ENCODE peak calls at places on chromosomes 16 and 17, in six cellular contexts. N is transverse colon, U is MCF 10A, B is GM13977, H is mesothelial cell of epicardium, W is sigmoid colon. A is an unnamed sample.

GRCh38 chr17:32709562-32709961 is 167.4 kb downstream of the MYO1D start:
- DNase-seq in N (no peak), U (no peak), B (no peak), H (no peak), W (no peak), A (no peak)

GRCh38 chr17:4739122-4740024 is at the start of the genes CXCL16 and ZMYND15:
- DNase-seq in N (peak), U (peak), B (peak), H (peak), W (peak), A (peak)

GRCh38 chr17:32111141-32111771 is 31.0 kb upstream of the RHOT1 start:
- DNase-seq in N (peak), U (peak), B (no peak), H (peak), W (peak), A (no peak)

GRCh38 chr17:69057280-69057679 is 3.4 kb downstream of the ABCA9 start:
- DNase-seq in N (no peak), U (no peak), B (no peak), H (no peak), W (no peak), A (no peak)

GRCh38 chr17:57747221-57748017 is 2.3 kb upstream of the CCDC182 start:
- DNase-seq in N (peak), U (peak), B (peak), H (no peak), W (no peak), A (peak)

GRCh38 chr17:15896277-15896676 is 48.7 kb upstream of the ADORA2B start:
- DNase-seq in N (no peak), U (no peak), B (no peak), H (no peak), W (no peak), A (no peak)

GRCh38 chr17:82949361-82949760 is 109.5 kb upstream of the ZNF750 start:
- DNase-seq in N (no peak), U (no peak), B (no peak), H (no peak), W (peak), A (no peak)

GRCh38 chr16:2470603-2471015 is 488 bp upstream of the NTN3 start:
- DNase-seq in N (no peak), U (peak), B (no peak), H (no peak), W (no peak), A (no peak)

GRCh38 chr17:66583112-66583748 is 251.7 kb upstream of the CACNG5 start:
- DNase-seq in N (no peak), U (no peak), B (no peak), H (no peak), W (no peak), A (no peak)

GRCh38 chr17:33964344-33964979 is 290.6 kb upstream of the CCL2 start:
- DNase-seq in N (peak), U (no peak), B (peak), H (no peak), W (no peak), A (no peak)

GRCh38 chr17:79980246-79981043 is 55.2 kb downstream of the TBC1D16 start:
- DNase-seq in N (no peak), U (no peak), B (no peak), H (no peak), W (peak), A (no peak)

GRCh38 chr17:72640415-72641165 is 451.9 kb downstream of the SLC39A11 start:
- DNase-seq in N (peak), U (no peak), B (no peak), H (no peak), W (no peak), A (no peak)

GRCh38 chr17:77822302-77823030 is 136.0 kb upstream of the TNRC6C start:
- DNase-seq in N (peak), U (no peak), B (no peak), H (no peak), W (no peak), A (no peak)

GRCh38 chr17:16945141-16945493 is 26.8 kb downstream of the TNFRSF13B start:
- DNase-seq in N (no peak), U (no peak), B (no peak), H (no peak), W (peak), A (no peak)

GRCh38 chr17:61504697-61505096 is 52.5 kb downstream of the TBX4 start:
- DNase-seq in N (no peak), U (peak), B (no peak), H (no peak), W (no peak), A (no peak)

GRCh38 chr17:77526728-77527355 is 386.1 kb downstream of the SEC14L1 start:
- DNase-seq in N (no peak), U (no peak), B (no peak), H (no peak), W (no peak), A (no peak)

GRCh38 chr17:65896889-65897288 is 295.0 kb downstream of the CEP112 start:
- DNase-seq in N (no peak), U (no peak), B (no peak), H (no peak), W (no peak), A (no peak)

GRCh38 chr16:31351246-31351936 is 3.6 kb upstream of the ITGAX start:
- DNase-seq in N (no peak), U (no peak), B (no peak), H (no peak), W (no peak), A (no peak)

GRCh38 chr16:81891734-81892364 is 112.8 kb downstream of the PLCG2 start:
- DNase-seq in N (no peak), U (no peak), B (no peak), H (no peak), W (peak), A (no peak)

GRCh38 chr17:82772026-82772425 is 20.2 kb downstream of the TBCD start:
- DNase-seq in N (peak), U (peak), B (no peak), H (no peak), W (no peak), A (no peak)

GRCh38 chr16:67534420-67534819 is 5.8 kb downstream of the RIPOR1 start:
- DNase-seq in N (no peak), U (no peak), B (no peak), H (no peak), W (no peak), A (no peak)

GRCh38 chr17:77441130-77441920 is 300.6 kb downstream of the SEC14L1 start:
- DNase-seq in N (peak), U (no peak), B (peak), H (no peak), W (no peak), A (no peak)

GRCh38 chr16:353404-354285 is 1.1 kb upstream of the AXIN1 start:
- DNase-seq in N (no peak), U (peak), B (no peak), H (no peak), W (peak), A (no peak)

GRCh38 chr17:55273579-55274370 is 9.0 kb downstream of the HLF start:
- DNase-seq in N (peak), U (peak), B (no peak), H (no peak), W (peak), A (no peak)

DNA sequence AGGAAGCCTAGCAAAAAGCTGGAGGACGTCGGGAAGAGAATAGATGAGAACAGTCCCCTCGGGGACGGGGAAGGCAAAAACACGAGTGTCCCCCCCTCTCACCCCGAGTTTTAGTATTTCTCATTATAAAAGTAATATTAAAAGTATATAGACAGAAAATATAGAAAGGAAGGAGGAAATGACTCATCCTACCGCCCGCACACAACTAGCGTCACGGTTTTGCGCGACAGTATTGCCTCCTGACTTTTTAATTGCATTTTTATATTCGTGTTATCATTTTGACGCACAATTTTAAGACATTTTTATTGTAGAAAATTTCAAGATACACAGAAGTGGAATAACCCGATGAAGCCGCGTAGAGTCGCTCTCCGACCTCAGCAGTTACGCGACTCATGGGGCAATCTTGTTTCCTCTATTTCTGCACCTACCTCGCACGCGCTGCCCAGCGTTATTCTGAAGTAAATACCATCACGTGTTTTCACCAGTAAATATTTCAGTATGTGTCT is 652 bp upstream of the SLC25A19 start:
- DNase-seq in N (peak), U (peak), B (no peak), H (no peak), W (peak), A (no peak)
- TF ChIP-seq CTCF in N (peak), U (no peak), B (peak), H (no peak), W (no peak), A (no peak)

GRCh38 chr17:80992948-80993624 is 1.4 kb downstream of the CHMP6 start:
- DNase-seq in N (no peak), U (no peak), B (peak), H (no peak), W (no peak), A (peak)

GRCh38 chr17:80990921-80991644 is 558 bp upstream of the CHMP6 start:
- DNase-seq in N (no peak), U (no peak), B (peak), H (no peak), W (no peak), A (no peak)

GRCh38 chr17:80989586-80989913 is 2.1 kb upstream of the CHMP6 start:
- DNase-seq in N (no peak), U (no peak), B (peak), H (no peak), W (no peak), A (no peak)

GRCh38 chr17:80992077-80992947 is 671 bp downstream of the CHMP6 start:
- DNase-seq in N (peak), U (no peak), B (peak), H (no peak), W (no peak), A (no peak)

GRCh38 chr17:80991645-80992076 is at the start of gene CHMP6:
- DNase-seq in N (peak), U (peak), B (peak), H (peak), W (peak), A (peak)
- TF ChIP-seq CTCF in N (no peak), U (no peak), B (no peak), H (no peak), W (no peak), A (peak)

GRCh38 chr16:27168790-27169189 is 34.5 kb upstream of the KDM8 start:
- DNase-seq in N (no peak), U (no peak), B (no peak), H (no peak), W (no peak), A (no peak)
- TF ChIP-seq CTCF in N (no peak), U (no peak), B (no peak), H (no peak), W (no peak), A (no peak)

DNA sequence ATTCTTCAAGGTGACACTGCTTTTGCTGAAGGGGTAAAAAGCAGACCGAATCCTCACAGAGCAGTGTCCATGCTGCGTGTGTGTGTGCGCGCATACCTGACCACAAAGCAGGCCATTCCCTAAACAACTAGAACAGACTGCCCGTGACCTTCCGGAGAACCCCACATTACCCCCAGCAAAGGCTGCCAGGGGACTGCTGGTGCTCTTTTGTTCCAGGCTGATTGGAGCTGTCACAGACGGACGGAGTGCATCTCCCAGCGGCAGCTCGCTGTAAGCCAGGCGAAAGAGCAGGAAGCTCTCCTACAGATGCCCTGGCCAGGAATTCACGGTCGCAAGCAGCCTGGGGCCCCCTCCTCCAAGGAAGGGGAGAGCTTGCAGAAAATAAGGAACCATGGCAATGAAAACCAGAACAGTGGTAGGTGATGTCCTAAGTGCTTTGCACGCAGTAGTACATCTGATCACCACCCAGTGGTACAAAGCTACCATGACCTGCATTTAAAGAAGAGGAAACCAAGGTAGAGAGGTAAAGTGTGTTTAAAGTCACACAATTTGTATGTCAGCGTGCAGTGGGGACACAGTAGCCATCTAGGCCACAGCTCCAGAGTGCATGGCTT is 153.4 kb upstream of the DYNLRB2 start:
- DNase-seq in N (no peak), U (no peak), B (no peak), H (no peak), W (no peak), A (no peak)
- TF ChIP-seq CTCF in N (no peak), U (no peak), B (no peak), H (no peak), W (no peak), A (no peak)

GRCh38 chr16:74774223-74775139 is at the start of gene FA2H:
- DNase-seq in N (peak), U (peak), B (peak), H (peak), W (peak), A (peak)
- TF ChIP-seq CTCF in N (peak), U (peak), B (peak), H (no peak), W (no peak), A (no peak)

GRCh38 chr17:42018339-42018738 is 1.1 kb upstream of the DNAJC7 start:
- DNase-seq in N (no peak), U (no peak), B (peak), H (no peak), W (no peak), A (no peak)

GRCh38 chr17:42018988-42019387 is 902 bp upstream of the NKIRAS2 start:
- DNase-seq in N (no peak), U (no peak), B (no peak), H (no peak), W (no peak), A (no peak)

GRCh38 chr17:42016411-42016831 is 818 bp downstream of the DNAJC7 start:
- DNase-seq in N (no peak), U (peak), B (no peak), H (no peak), W (no peak), A (no peak)

GRCh38 chr17:42017866-42018200 is 594 bp upstream of the DNAJC7 start:
- DNase-seq in N (no peak), U (no peak), B (peak), H (no peak), W (no peak), A (no peak)

GRCh38 chr17:42016952-42017865 is at the start of gene DNAJC7:
- DNase-seq in N (peak), U (peak), B (peak), H (peak), W (peak), A (peak)
- TF ChIP-seq CTCF in N (no peak), U (no peak), B (no peak), H (no peak), W (no peak), A (peak)

GRCh38 chr17:28406478-28406824 is 439 bp upstream of the SLC46A1 start:
- DNase-seq in N (no peak), U (peak), B (no peak), H (no peak), W (no peak), A (no peak)

GRCh38 chr17:28407974-28408306 is 1.9 kb upstream of the SLC46A1 start:
- DNase-seq in N (no peak), U (no peak), B (no peak), H (no peak), W (no peak), A (no peak)

GRCh38 chr17:28404812-28405570 is 1.0 kb downstream of the SLC46A1 start:
- DNase-seq in N (no peak), U (no peak), B (no peak), H (no peak), W (no peak), A (no peak)

GRCh38 chr17:28405632-28406477 is at the start of gene SLC46A1:
- DNase-seq in N (peak), U (peak), B (peak), H (peak), W (peak), A (peak)

DNA sequence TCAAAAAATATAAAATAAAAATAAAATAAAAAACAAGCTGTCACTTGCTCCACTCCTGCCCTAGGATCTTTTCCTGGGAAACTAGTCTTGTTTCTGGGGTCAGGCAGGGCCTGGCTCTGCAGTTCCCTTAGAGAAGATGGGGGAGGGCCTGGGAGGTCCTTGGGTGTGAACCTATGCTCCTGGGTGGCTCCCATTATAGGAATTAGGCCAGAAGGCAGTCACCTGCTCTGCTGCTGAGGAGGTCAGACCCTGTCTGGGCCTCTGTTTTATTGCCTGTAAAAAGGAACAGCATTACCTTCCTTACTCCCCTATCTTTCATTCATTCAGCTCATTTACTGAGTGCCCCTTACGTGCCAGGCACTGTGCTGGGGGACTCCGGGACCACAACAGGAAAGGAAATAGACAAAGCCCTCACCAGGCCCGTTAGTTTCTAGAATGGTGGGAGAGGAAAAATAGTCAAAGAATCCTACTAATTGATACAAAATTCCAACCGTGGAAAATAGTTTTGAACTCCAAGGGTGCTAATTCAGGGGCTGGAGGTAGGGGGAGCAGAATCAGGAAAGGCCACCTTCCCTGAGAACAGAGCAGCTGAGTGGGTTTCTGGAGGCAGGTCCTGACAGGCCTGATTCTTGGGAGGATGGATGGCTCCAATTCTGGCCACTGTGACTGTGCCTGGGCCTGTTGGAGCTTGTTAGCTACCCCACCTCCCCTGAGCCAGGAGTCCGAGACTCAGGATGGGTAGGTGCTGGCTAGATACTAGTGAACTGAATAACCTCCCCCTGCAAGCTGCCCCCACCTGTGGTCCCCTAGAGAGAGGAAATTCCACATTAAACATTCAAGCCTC is 1.3 kb upstream of the SLC46A1 start:
- DNase-seq in N (no peak), U (peak), B (no peak), H (peak), W (no peak), A (no peak)
- TF ChIP-seq CTCF in N (no peak), U (no peak), B (no peak), H (no peak), W (no peak), A (peak)

DNA sequence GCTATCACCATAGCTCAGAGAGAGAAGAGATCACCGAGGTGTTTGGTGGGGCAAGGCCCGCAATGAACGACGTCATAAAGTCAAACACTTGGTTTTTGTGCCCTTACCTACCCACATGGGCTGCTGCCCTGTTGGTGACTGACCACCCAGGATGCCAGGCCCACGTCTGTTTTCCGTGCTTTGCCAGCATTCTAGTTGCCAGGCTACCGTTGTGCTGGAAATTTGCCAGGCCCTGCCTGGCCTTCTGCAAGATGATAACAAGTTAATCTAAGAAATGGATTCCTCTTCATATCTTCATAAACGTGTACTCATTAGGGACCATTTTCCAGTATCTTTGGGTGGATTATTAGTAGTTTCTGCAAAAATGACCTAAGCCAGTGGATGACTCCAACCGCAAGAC is 35.4 kb downstream of the SLC6A4 start:
- DNase-seq in N (no peak), U (no peak), B (no peak), H (no peak), W (no peak), A (no peak)
- TF ChIP-seq CTCF in N (no peak), U (no peak), B (no peak), H (no peak), W (no peak), A (no peak)